ENCODE peak calls at places on chromosomes 6 and 20, in four cellular contexts. F is GM12878, N is HepG2, H is K562. L is an unnamed sample.
A peak's percentile ranks its signal among the peaks of the same experiment; 100 is the strongest.

GRCh38 chr6:27019651-27020552 is 227.6 kb upstream of the PRSS16 start:
- DNase-seq in N (no peak), H (peak; percentile 92), F (peak; percentile 62), L (peak; percentile 86)

GRCh38 chr6:158233214-158233795 is 65.2 kb downstream of the GTF2H5 start:
- DNase-seq in H (no peak), N (peak; percentile 49), F (no peak), L (peak; percentile 42)

GRCh38 chr20:54078296-54078695 is 7.9 kb upstream of the BCAS1 start:
- DNase-seq in N (peak; percentile 49), H (no peak), F (no peak), L (no peak)

GRCh38 chr6:53771780-53772624 is 22.8 kb upstream of the LRRC1 start:
- DNase-seq in N (no peak), F (no peak), H (no peak), L (no peak)

GRCh38 chr6:106519460-106520394 is 109.6 kb downstream of the RTN4IP1 start:
- DNase-seq in F (peak; percentile 89), N (no peak), H (peak; percentile 33), L (no peak)

GRCh38 chr6:116268589-116269293 is 11.0 kb downstream of the TSPYL1 start:
- DNase-seq in N (peak; percentile 88), H (peak; percentile 61), F (no peak), L (peak; percentile 65)

GRCh38 chr6:137223370-137224131 is 4.4 kb upstream of the IFNGR1 start:
- DNase-seq in N (peak; percentile 53), F (no peak), H (no peak), L (no peak)

GRCh38 chr6:89037156-89037900 is 43.2 kb upstream of the PNRC1 start:
- DNase-seq in F (no peak), H (no peak), N (no peak), L (no peak)

GRCh38 chr6:53703047-53703446 is 37.5 kb upstream of the KLHL31 start:
- DNase-seq in N (no peak), F (no peak), H (no peak), L (no peak)

GRCh38 chr6:37029249-37029959 is 23.9 kb downstream of the FGD2 start:
- DNase-seq in F (no peak), H (peak; percentile 93), N (peak; percentile 84), L (peak; percentile 76)

GRCh38 chr6:116444092-116444491 is 17.1 kb upstream of the CALHM6 start:
- DNase-seq in F (no peak), N (peak; percentile 21), H (peak; percentile 24), L (peak; percentile 62)

GRCh38 chr6:32192608-32193039 is at the start of gene GPSM3:
- DNase-seq in H (peak; percentile 53), F (peak; percentile 59), N (no peak), L (no peak)

GRCh38 chr6:32194825-32195651 is 2.6 kb upstream of the GPSM3 start:
- DNase-seq in F (no peak), H (no peak), N (no peak), L (peak; percentile 47)

GRCh38 chr20:40813213-40813510 is 124.1 kb upstream of the MAFB start:
- DNase-seq in H (no peak), N (no peak), F (no peak), L (no peak)

GRCh38 chr6:16544006-16544405 is 217.3 kb downstream of the ATXN1 start:
- DNase-seq in F (no peak), N (no peak), H (no peak), L (no peak)

GRCh38 chr20:6660441-6660840 is 107.0 kb upstream of the BMP2 start:
- DNase-seq in F (no peak), N (no peak), H (no peak), L (no peak)

GRCh38 chr6:113065606-113066005 is 718.5 kb downstream of the RFPL4B start:
- DNase-seq in N (peak; percentile 3), H (no peak), F (no peak), L (no peak)

GRCh38 chr6:125310994-125311649 is 9.4 kb upstream of the HDDC2 start:
- DNase-seq in H (peak; percentile 45), N (peak; percentile 68), F (no peak), L (peak; percentile 65)

GRCh38 chr6:42735976-42736375 is 9.9 kb downstream of the TBCC start:
- DNase-seq in H (no peak), N (no peak), F (no peak), L (no peak)

GRCh38 chr6:45377041-45377554 is 636 bp downstream of the SUPT3H start:
- DNase-seq in F (peak; percentile 17), N (peak; percentile 23), H (no peak), L (no peak)

GRCh38 chr20:36732456-36732855 is 13.4 kb downstream of the NDRG3 start:
- DNase-seq in N (no peak), F (no peak), H (no peak), L (no peak)

GRCh38 chr6:37206674-37207073 is 36.7 kb downstream of the PIM1 start:
- DNase-seq in H (no peak), N (no peak), F (no peak), L (no peak)

GRCh38 chr20:49790077-49790798 is 22.4 kb upstream of the SLC9A8 start:
- DNase-seq in H (peak; percentile 88), N (peak; percentile 49), F (no peak), L (no peak)

GRCh38 chr20:44706371-44707258 is 8.6 kb upstream of the CCN5 start:
- DNase-seq in F (no peak), N (no peak), H (no peak), L (no peak)

GRCh38 chr6:109458774-109459531 is 3.4 kb upstream of the MICAL1 start:
- DNase-seq in N (no peak), F (peak; percentile 56), H (no peak), L (no peak)

GRCh38 chr20:31560900-31561598 is 44.0 kb upstream of the ID1 start:
- DNase-seq in H (no peak), F (no peak), N (no peak), L (no peak)

GRCh38 chr20:56428388-56428787 is 16.3 kb downstream of the CASS4 start:
- DNase-seq in H (no peak), N (no peak), F (no peak), L (no peak)

GRCh38 chr6:43636312-43636667 is 650 bp downstream of the MAD2L1BP start:
- DNase-seq in H (no peak), F (no peak), N (no peak), L (no peak)

GRCh38 chr20:60271597-60271996 is 313.4 kb downstream of the CDH26 start:
- DNase-seq in H (peak; percentile 22), N (no peak), F (no peak), L (peak; percentile 17)

GRCh38 chr6:87104657-87105056 is 9.8 kb upstream of the CGA start:
- DNase-seq in H (no peak), N (no peak), F (no peak), L (no peak)
- TF ChIP-seq TARDBP in H (no peak), N (no peak), F (no peak), L (no peak)

GRCh38 chr20:774016-774679 is 5.8 kb upstream of the SLC52A3 start:
- DNase-seq in F (no peak), H (no peak), N (no peak), L (no peak)
- TF ChIP-seq FOXK2 in F (no peak), H (no peak), N (no peak), L (no peak)

GRCh38 chr6:131744432-131744831 is 33.6 kb upstream of the CTAGE9 start:
- DNase-seq in F (no peak), H (no peak), N (no peak), L (no peak)
- TF ChIP-seq SP1 in F (no peak), H (no peak), N (no peak), L (no peak)

GRCh38 chr6:34549056-34549803 is 6.9 kb downstream of the SPDEF start:
- DNase-seq in F (no peak), H (no peak), N (no peak), L (no peak)

GRCh38 chr6:34544776-34545471 is 11.2 kb downstream of the SPDEF start:
- DNase-seq in N (no peak), F (no peak), H (peak; percentile 93), L (no peak)

GRCh38 chr6:34547921-34548644 is 8.0 kb downstream of the SPDEF start:
- DNase-seq in H (no peak), N (no peak), F (no peak), L (no peak)

GRCh38 chr6:34544052-34544604 is 12.0 kb downstream of the SPDEF start:
- DNase-seq in F (no peak), N (no peak), H (no peak), L (no peak)

DNA sequence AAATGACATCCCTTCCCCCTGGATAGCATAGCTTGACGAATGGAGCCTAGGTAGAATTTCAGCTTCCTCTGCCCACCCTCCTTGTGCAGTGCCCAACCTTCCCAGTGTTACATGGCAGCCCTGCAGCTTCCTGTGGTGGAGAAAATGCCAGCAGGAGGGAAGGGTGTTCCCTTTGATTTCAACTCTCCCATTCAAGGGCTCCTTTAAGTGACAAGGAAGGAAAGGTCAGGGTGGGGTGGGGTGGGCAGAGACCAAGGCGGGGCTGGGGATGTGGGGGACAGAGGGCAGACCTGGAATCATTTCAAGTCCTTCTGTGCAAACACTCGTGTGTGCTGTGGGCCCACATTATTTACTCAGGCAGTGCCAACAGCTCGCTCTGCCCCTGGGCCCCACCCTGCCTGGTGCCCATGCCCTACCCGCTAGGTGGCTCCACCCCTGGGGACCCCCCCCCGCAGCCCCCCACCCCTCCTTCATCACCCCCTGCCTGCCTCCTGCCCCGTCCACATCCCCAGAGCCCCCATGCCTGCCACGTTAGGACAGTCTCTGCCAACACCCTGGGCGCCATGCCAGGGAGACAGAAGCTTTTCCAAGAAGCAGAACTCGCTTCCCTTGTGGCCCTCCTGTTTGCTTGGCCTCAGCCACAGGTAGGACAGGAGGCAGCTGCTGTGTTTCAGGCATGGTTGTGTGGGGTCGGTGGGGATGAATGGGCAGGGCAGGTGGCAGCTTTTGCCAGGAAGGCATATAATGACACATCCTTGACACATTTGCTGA is 9.4 kb downstream of the SPDEF start:
- DNase-seq in N (no peak), F (no peak), H (no peak), L (no peak)
- TF ChIP-seq TARDBP in N (no peak), F (no peak), H (no peak), L (no peak)

GRCh38 chr6:149346075-149346474 is 28.6 kb downstream of the TAB2 start:
- DNase-seq in F (no peak), H (no peak), N (no peak), L (no peak)
- TF ChIP-seq FOXK2 in F (no peak), H (no peak), N (no peak), L (no peak)